ENCODE peak calls at places on chromosomes 7 and 10, in six cellular contexts. F, A, R, C, I and Y are unnamed samples. For H3K36me3 and H3K27me3, the result is how much of the 10 kb centered on the place peaks cover.

GRCh38 chr10:115093776-115094361 is 704 bp downstream of the ATRNL1 start:
- DNase-seq in F (no peak), I (no peak), R (no peak), C (no peak), A (no peak), Y (no peak)

GRCh38 chr7:22730921-22731654 is 4.1 kb downstream of the IL6 start:
- DNase-seq in C (no peak), F (peak), R (no peak), A (no peak), I (no peak), Y (peak)

GRCh38 chr10:69807696-69808095 is 6.0 kb downstream of the COL13A1 start:
- DNase-seq in F (peak), A (no peak), R (no peak), I (no peak), C (peak), Y (no peak)

GRCh38 chr7:129607471-129608120 is 3.9 kb upstream of the NRF1 start:
- DNase-seq in R (no peak), F (no peak), C (no peak), A (peak), I (no peak), Y (no peak)

GRCh38 chr10:5938291-5938690 is 39.1 kb downstream of the IL15RA start:
- DNase-seq in F (no peak), I (no peak), A (no peak), R (no peak), C (no peak), Y (no peak)

GRCh38 chr7:154929006-154929726 is 73.8 kb downstream of the PAXIP1 start:
- DNase-seq in A (peak), C (no peak), I (no peak), R (no peak), F (no peak), Y (no peak)

GRCh38 chr10:78774999-78775711 is 293.6 kb upstream of the ZMIZ1 start:
- DNase-seq in I (no peak), C (no peak), R (peak), F (peak), A (no peak), Y (no peak)

GRCh38 chr10:944034-944831 is 12.7 kb upstream of the LARP4B start:
- DNase-seq in I (peak), A (no peak), F (peak), R (peak), C (no peak), Y (no peak)

GRCh38 chr7:8056431-8056830 is 87.8 kb downstream of the GLCCI1 start:
- DNase-seq in A (no peak), R (no peak), I (no peak), C (no peak), F (no peak), Y (no peak)

GRCh38 chr10:60607409-60607808 is 170.9 kb upstream of the CDK1 start:
- DNase-seq in R (no peak), C (no peak), A (no peak), F (no peak), I (no peak), Y (no peak)

GRCh38 chr10:95459446-95459845 is 101.7 kb downstream of the SORBS1 start:
- DNase-seq in I (no peak), A (no peak), C (no peak), R (no peak), F (no peak), Y (no peak)

GRCh38 chr10:51203359-51203758 is 129.1 kb downstream of the PRKG1 start:
- DNase-seq in F (no peak), R (no peak), A (no peak), I (no peak), C (no peak), Y (no peak)

GRCh38 chr7:121960678-121961461 is 87.9 kb downstream of the PTPRZ1 start:
- DNase-seq in F (peak), R (no peak), C (peak), A (no peak), I (no peak), Y (peak)

GRCh38 chr7:85205754-85206153 is 18.9 kb upstream of the SEMA3D start:
- DNase-seq in A (no peak), F (no peak), R (no peak), I (no peak), C (no peak), Y (no peak)

GRCh38 chr7:27098493-27099223 is 2.9 kb upstream of the HOXA1 start:
- DNase-seq in A (peak), F (no peak), C (no peak), R (no peak), I (peak), Y (no peak)

GRCh38 chr7:91289633-91290260 is 25.5 kb downstream of the FZD1 start:
- DNase-seq in F (no peak), C (no peak), I (no peak), A (no peak), R (no peak), Y (no peak)

GRCh38 chr10:87860156-87860795 is 3.1 kb downstream of the KLLN start:
- DNase-seq in C (no peak), I (no peak), F (peak), R (no peak), A (no peak), Y (no peak)

GRCh38 chr7:46186131-46186530 is 265.1 kb upstream of the IGFBP3 start:
- DNase-seq in R (no peak), A (no peak), C (no peak), I (no peak), F (no peak), Y (no peak)

GRCh38 chr10:131942455-131942854 is 39.3 kb downstream of the BNIP3 start:
- DNase-seq in C (no peak), R (no peak), F (no peak), I (no peak), A (no peak), Y (no peak)

GRCh38 chr7:152145853-152146466 is 120.5 kb downstream of the GALNT11 start:
- DNase-seq in R (no peak), F (peak), A (peak), I (no peak), C (peak), Y (peak)

GRCh38 chr10:70672165-70672992 is at the start of gene ADAMTS14:
- DNase-seq in C (peak), F (no peak), R (peak), A (no peak), I (no peak), Y (no peak)

GRCh38 chr7:108062250-108063014 is 59.5 kb upstream of the LAMB1 start:
- DNase-seq in F (no peak), C (no peak), R (no peak), I (no peak), A (no peak), Y (no peak)

GRCh38 chr7:78112488-78112887 is 313.9 kb downstream of the PHTF2 start:
- DNase-seq in F (no peak), R (no peak), A (no peak), I (no peak), C (no peak), Y (no peak)

GRCh38 chr7:151313857-151314256 is 27.8 kb upstream of the NUB1 start:
- DNase-seq in I (peak), F (peak), A (peak), R (peak), C (no peak), Y (no peak)

DNA sequence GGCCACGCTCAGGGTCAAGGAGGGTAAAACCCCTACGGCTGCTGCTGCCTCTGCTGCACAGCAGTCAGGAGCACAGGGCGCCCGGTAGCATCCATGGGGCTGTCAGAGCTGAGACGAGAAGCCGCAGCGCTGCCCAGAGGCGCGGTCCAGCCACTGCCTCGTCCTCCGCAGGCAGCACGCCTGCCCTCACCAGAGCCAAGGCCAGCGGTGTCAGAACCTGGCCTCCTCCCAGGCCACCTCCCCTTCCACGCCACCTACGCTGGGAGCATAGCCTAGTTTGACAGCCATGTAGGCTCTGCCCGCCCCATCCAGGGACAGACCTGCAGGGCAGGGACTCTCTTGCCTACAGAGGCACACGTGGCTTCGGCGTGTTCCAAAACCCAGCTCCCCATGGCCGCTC is 16.2 kb downstream of the INTS1 start:
- DNase-seq in R (no peak), I (no peak), A (no peak), C (no peak), F (no peak), Y (no peak)
- H3K36me3 ChIP-seq in R (half or more), I (half or more), A (under half), C (under half), F (half or more), Y (under half)

DNA sequence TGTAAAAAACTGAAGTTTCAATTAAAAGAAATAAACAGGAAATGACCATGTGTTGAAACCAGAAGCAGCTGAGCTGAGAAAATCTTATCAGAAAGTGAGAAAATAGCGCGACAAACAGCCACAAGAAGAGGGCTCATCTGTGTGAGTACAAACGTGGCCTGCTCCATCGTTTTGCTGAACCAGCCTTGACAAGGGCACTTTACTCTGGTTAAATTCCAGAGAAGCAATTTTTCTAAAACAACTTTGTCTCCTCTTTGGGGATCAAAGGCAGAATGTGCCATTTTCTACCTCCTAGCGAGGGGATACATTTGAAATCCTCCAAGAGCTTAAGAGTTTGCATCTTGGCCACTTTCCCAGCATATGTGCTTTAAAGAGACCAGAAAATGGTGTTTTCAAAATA is 51.3 kb upstream of the VIPR2 start:
- DNase-seq in R (no peak), A (no peak), C (no peak), F (no peak), I (no peak), Y (no peak)
- H3K27me3 ChIP-seq in R (under half), A (under half), C (under half), F (under half), I (under half), Y (under half)

GRCh38 chr10:27285093-27285492 is 44.5 kb upstream of the ACBD5 start:
- DNase-seq in A (no peak), R (no peak), F (no peak), C (peak), I (no peak), Y (no peak)
- TF ChIP-seq CTCF in A (peak), R (no peak), F (peak), C (peak), I (no peak), Y (peak)

GRCh38 chr7:92823042-92823441 is 13.3 kb downstream of the CDK6 start:
- DNase-seq in F (no peak), R (no peak), A (no peak), I (no peak), C (no peak), Y (no peak)
- H3K36me3 ChIP-seq in F (under half), R (under half), A (under half), I (under half), C (under half), Y (under half)

DNA sequence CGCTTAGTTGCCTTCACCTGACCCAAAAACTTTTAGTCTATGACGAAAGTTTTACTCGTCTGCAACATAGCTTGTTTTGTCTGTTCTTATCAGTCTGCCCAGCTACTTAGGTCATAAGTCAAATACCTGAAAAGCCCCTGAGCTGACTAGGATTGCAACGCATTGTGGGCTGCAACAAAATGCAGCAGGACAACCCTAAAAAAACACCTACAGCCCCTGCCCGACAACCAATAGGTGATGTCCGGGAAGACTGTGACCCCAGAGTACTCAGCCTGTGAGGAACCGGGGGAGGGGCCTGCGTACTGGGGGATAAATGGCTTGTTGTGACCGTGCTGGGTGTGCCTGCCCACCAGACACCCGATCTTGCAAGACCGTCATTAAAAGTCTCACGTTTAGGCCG is 19.3 kb upstream of the GPER1 start:
- DNase-seq in C (no peak), A (no peak), F (no peak), I (no peak), R (no peak), Y (no peak)
- H3K27me3 ChIP-seq in C (under half), A (under half), F (under half), I (under half), R (under half), Y (under half)

GRCh38 chr7:13727279-13727678 is 262.2 kb downstream of the ETV1 start:
- DNase-seq in R (no peak), A (no peak), F (no peak), I (no peak), C (no peak), Y (no peak)

GRCh38 chr7:13724631-13725566 is 264.6 kb downstream of the ETV1 start:
- DNase-seq in F (no peak), A (no peak), C (no peak), R (no peak), I (no peak), Y (peak)

DNA sequence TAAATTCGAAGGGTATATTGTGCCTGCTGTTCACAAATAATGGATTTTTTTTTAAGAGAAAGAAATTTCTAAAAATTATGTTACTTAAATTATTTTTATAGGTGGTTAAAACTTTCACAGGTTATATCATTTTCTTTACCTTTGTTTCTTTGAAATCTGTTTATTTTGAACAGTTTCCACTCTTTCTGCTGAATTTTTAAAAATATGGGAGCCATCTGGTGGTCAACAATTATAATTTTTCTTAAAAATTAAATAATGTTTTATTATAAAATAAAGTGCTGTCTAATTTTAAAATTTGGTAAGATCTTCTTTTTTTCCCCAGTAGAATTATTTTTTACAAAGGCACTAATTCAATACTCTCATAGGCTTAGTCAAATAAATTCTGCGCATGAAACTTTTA is 263.9 kb downstream of the ETV1 start:
- DNase-seq in I (no peak), C (no peak), R (no peak), A (no peak), F (no peak), Y (no peak)
- TF ChIP-seq CTCF in I (no peak), C (no peak), R (no peak), A (no peak), F (no peak), Y (no peak)